ENCODE peak calls at places on chromosomes 1 and 21, in six cellular contexts. L, K, P, I, W and D are unnamed samples.

GRCh38 chr1:99665212-99665611 is 19.3 kb downstream of the PALMD start:
- DNase-seq in L (no peak), P (no peak), W (no peak), K (no peak), I (no peak), D (no peak)

GRCh38 chr1:15767941-15768340 is 9.3 kb downstream of the FBLIM1 start:
- DNase-seq in P (no peak), L (no peak), W (no peak), I (no peak), K (no peak), D (no peak)

GRCh38 chr1:210252621-210253041 is 20.0 kb downstream of the SERTAD4 start:
- DNase-seq in P (no peak), W (no peak), K (peak), I (no peak), L (no peak), D (peak)

GRCh38 chr1:1157914-1158710 is 15.6 kb upstream of the TTLL10 start:
- DNase-seq in L (peak), W (peak), K (peak), I (peak), P (no peak), D (peak)

GRCh38 chr1:177800386-177801058 is 169.3 kb downstream of the SEC16B start:
- DNase-seq in P (peak), W (no peak), L (no peak), K (no peak), I (peak), D (no peak)

GRCh38 chr1:23613191-23614126 is 54.2 kb upstream of the ID3 start:
- DNase-seq in L (no peak), I (no peak), W (no peak), K (no peak), P (no peak), D (no peak)

GRCh38 chr1:160607051-160608032 is 28.0 kb upstream of the CD84 start:
- DNase-seq in K (no peak), L (peak), I (peak), W (peak), P (peak), D (no peak)

GRCh38 chr1:110449661-110450651 is 993 bp upstream of the PROK1 start:
- DNase-seq in W (no peak), I (no peak), K (no peak), L (peak), P (no peak), D (peak)

GRCh38 chr21:34198232-34199120 is 125.1 kb downstream of the MRPS6 start:
- DNase-seq in W (no peak), I (no peak), K (no peak), L (no peak), P (no peak), D (no peak)